ENCODE peak calls at places on chromosomes 1 and 21, in eight cellular contexts. F is NCI-H510A, K is GM12891, I is nucleus accumbens, O is GM12865, E is heart right ventricle, Z is T-helper 2 cell, G is Kasumi-1. Q is an unnamed sample.

GRCh38 chr1:11187000-11187399 is 2.2 kb upstream of the ANGPTL7 start:
- DNase-seq in F (no peak), K (no peak), I (no peak), O (no peak), E (no peak), Z (no peak), G (no peak), Q (no peak)

GRCh38 chr1:53747841-53748240 is 8.9 kb upstream of the GLIS1 start:
- DNase-seq in F (no peak), K (no peak), I (no peak), O (no peak), E (no peak), Z (no peak), G (no peak), Q (no peak)

GRCh38 chr1:241077386-241078147 is 279.4 kb downstream of the RGS7 start:
- DNase-seq in F (no peak), K (no peak), I (peak), O (no peak), E (no peak), Z (no peak), G (no peak), Q (no peak)

GRCh38 chr21:36350282-36350910 is 30.4 kb downstream of the MORC3 start:
- DNase-seq in F (no peak), K (no peak), I (no peak), O (no peak), E (no peak), Z (no peak), G (no peak), Q (no peak)

GRCh38 chr1:1489861-1490260 is 18.3 kb downstream of the ATAD3B start:
- DNase-seq in F (no peak), K (no peak), I (no peak), O (no peak), E (no peak), Z (no peak), G (no peak), Q (no peak)

GRCh38 chr1:231750818-231751623 is 124.4 kb downstream of the DISC1 start:
- DNase-seq in F (no peak), K (no peak), I (no peak), O (no peak), E (no peak), Z (no peak), G (no peak), Q (no peak)

GRCh38 chr1:228400237-228400651 is 6.4 kb downstream of the TRIM11 start:
- DNase-seq in F (no peak), K (no peak), I (no peak), O (no peak), E (no peak), Z (no peak), G (no peak), Q (no peak)

GRCh38 chr1:56188855-56189254 is 390.5 kb downstream of the PLPP3 start:
- DNase-seq in F (no peak), K (no peak), I (no peak), O (no peak), E (no peak), Z (no peak), G (no peak), Q (no peak)

GRCh38 chr1:68590473-68590872 is 93.6 kb upstream of the DEPDC1 start:
- DNase-seq in F (no peak), K (no peak), I (no peak), O (no peak), E (no peak), Z (no peak), G (no peak), Q (no peak)

GRCh38 chr1:230681599-230681998 is 32.3 kb downstream of the AGT start:
- DNase-seq in F (peak), K (no peak), I (no peak), O (no peak), E (no peak), Z (no peak), G (peak), Q (no peak)

GRCh38 chr1:235112297-235113182 is 16.1 kb downstream of the TOMM20 start:
- DNase-seq in F (no peak), K (no peak), I (no peak), O (no peak), E (no peak), Z (no peak), G (no peak), Q (no peak)

GRCh38 chr1:201713093-201713810 is 115.7 kb upstream of the IPO9 start:
- DNase-seq in F (no peak), K (no peak), I (peak), O (no peak), E (peak), Z (no peak), G (peak), Q (no peak)

GRCh38 chr1:112268408-112268807 is 127.6 kb upstream of the CTTNBP2NL start:
- DNase-seq in F (no peak), K (no peak), I (no peak), O (no peak), E (no peak), Z (no peak), G (no peak), Q (no peak)

GRCh38 chr1:231040800-231041704 is 998 bp upstream of the FAM89A start:
- DNase-seq in F (no peak), K (no peak), I (no peak), O (no peak), E (peak), Z (no peak), G (no peak), Q (no peak)

Q was measured in NCI-H526.